ENCODE peak calls at places on chromosomes 2 and 18, in seven cellular contexts. One of them, this sample, is unnamed.

GRCh38 chr2:197982565-197982964 is 178.2 kb downstream of the PLCL1 start:
- DNase-seq in cardiac fibroblast: no peak
- DNase-seq in GM23338: peak; percentile 17
- DNase-seq in NB4: no peak
- DNase-seq in choroid plexus epithelial cell: no peak
- DNase-seq in GM12865: no peak
- DNase-seq in kidney: no peak
- DNase-seq in this sample: no peak

GRCh38 chr2:70960833-70961647 is 17.4 kb upstream of the ANKRD53 start:
- DNase-seq in cardiac fibroblast: no peak
- DNase-seq in GM12865: no peak
- DNase-seq in NB4: no peak
- DNase-seq in kidney: no peak
- DNase-seq in choroid plexus epithelial cell: no peak
- DNase-seq in GM23338: peak; percentile 48
- DNase-seq in this sample: peak; percentile 1

GRCh38 chr18:9734189-9734588 is 26.1 kb downstream of the RAB31 start:
- DNase-seq in cardiac fibroblast: no peak
- DNase-seq in NB4: peak; percentile 35
- DNase-seq in GM23338: no peak
- DNase-seq in GM12865: no peak
- DNase-seq in kidney: no peak
- DNase-seq in choroid plexus epithelial cell: no peak
- DNase-seq in this sample: no peak

GRCh38 chr2:8677646-8678592 is 3.9 kb upstream of the ID2 start:
- DNase-seq in cardiac fibroblast: peak; percentile 41
- DNase-seq in GM23338: peak; percentile 89
- DNase-seq in choroid plexus epithelial cell: peak; percentile 59
- DNase-seq in NB4: peak; percentile 55
- DNase-seq in GM12865: peak; percentile 53
- DNase-seq in kidney: peak; percentile 83
- DNase-seq in this sample: peak; percentile 70

GRCh38 chr2:109335586-109336266 is 206.7 kb downstream of the SH3RF3 start:
- DNase-seq in cardiac fibroblast: peak; percentile 90
- DNase-seq in GM12865: peak; percentile 37
- DNase-seq in choroid plexus epithelial cell: peak; percentile 74
- DNase-seq in GM23338: no peak
- DNase-seq in kidney: no peak
- DNase-seq in NB4: peak; percentile 60
- DNase-seq in this sample: no peak

GRCh38 chr2:64491426-64491825 is 32.7 kb upstream of the AFTPH start:
- DNase-seq in choroid plexus epithelial cell: no peak
- DNase-seq in kidney: no peak
- DNase-seq in cardiac fibroblast: peak; percentile 67
- DNase-seq in GM12865: no peak
- DNase-seq in NB4: no peak
- DNase-seq in GM23338: no peak
- DNase-seq in this sample: no peak

GRCh38 chr2:207640160-207640559 is 15.0 kb upstream of the METTL21A start:
- DNase-seq in NB4: no peak
- DNase-seq in choroid plexus epithelial cell: no peak
- DNase-seq in cardiac fibroblast: no peak
- DNase-seq in GM23338: no peak
- DNase-seq in kidney: no peak
- DNase-seq in GM12865: no peak
- DNase-seq in this sample: no peak

GRCh38 chr2:33094303-33094702 is 147.6 kb downstream of the LTBP1 start:
- DNase-seq in cardiac fibroblast: no peak
- DNase-seq in kidney: no peak
- DNase-seq in GM12865: no peak
- DNase-seq in choroid plexus epithelial cell: no peak
- DNase-seq in GM23338: no peak
- DNase-seq in NB4: no peak
- DNase-seq in this sample: no peak

GRCh38 chr2:86065512-86065911 is 40.2 kb downstream of the POLR1A start:
- DNase-seq in NB4: no peak
- DNase-seq in cardiac fibroblast: no peak
- DNase-seq in GM12865: no peak
- DNase-seq in choroid plexus epithelial cell: no peak
- DNase-seq in GM23338: no peak
- DNase-seq in kidney: no peak
- DNase-seq in this sample: no peak

GRCh38 chr2:71385008-71385407 is 53.4 kb downstream of the ZNF638 start:
- DNase-seq in GM23338: no peak
- DNase-seq in kidney: no peak
- DNase-seq in NB4: no peak
- DNase-seq in GM12865: no peak
- DNase-seq in cardiac fibroblast: peak; percentile 89
- DNase-seq in choroid plexus epithelial cell: peak; percentile 82
- DNase-seq in this sample: no peak

GRCh38 chr2:85983766-85984165 is 95.0 kb upstream of the ST3GAL5 start:
- DNase-seq in NB4: no peak
- DNase-seq in GM12865: no peak
- DNase-seq in cardiac fibroblast: no peak
- DNase-seq in choroid plexus epithelial cell: no peak
- DNase-seq in kidney: no peak
- DNase-seq in GM23338: no peak
- DNase-seq in this sample: no peak

GRCh38 chr2:8219631-8220393 is 462.0 kb upstream of the ID2 start:
- DNase-seq in GM23338: no peak
- DNase-seq in NB4: no peak
- DNase-seq in cardiac fibroblast: no peak
- DNase-seq in choroid plexus epithelial cell: no peak
- DNase-seq in kidney: no peak
- DNase-seq in GM12865: no peak
- DNase-seq in this sample: no peak

GRCh38 chr18:71784777-71785176 is 759.4 kb downstream of the CBLN2 start:
- DNase-seq in GM23338: peak; percentile 0
- DNase-seq in cardiac fibroblast: peak; percentile 35
- DNase-seq in choroid plexus epithelial cell: peak; percentile 57
- DNase-seq in kidney: no peak
- DNase-seq in NB4: peak; percentile 41
- DNase-seq in GM12865: no peak
- DNase-seq in this sample: no peak

GRCh38 chr2:86102157-86102556 is 3.5 kb downstream of the POLR1A start:
- DNase-seq in NB4: no peak
- DNase-seq in GM12865: no peak
- DNase-seq in choroid plexus epithelial cell: no peak
- DNase-seq in kidney: no peak
- DNase-seq in cardiac fibroblast: no peak
- DNase-seq in GM23338: no peak
- DNase-seq in this sample: no peak

GRCh38 chr2:18514838-18515461 is 45.5 kb downstream of the RDH14 start:
- DNase-seq in cardiac fibroblast: no peak
- DNase-seq in NB4: no peak
- DNase-seq in GM23338: no peak
- DNase-seq in kidney: no peak
- DNase-seq in GM12865: no peak
- DNase-seq in choroid plexus epithelial cell: peak; percentile 49
- DNase-seq in this sample: no peak

GRCh38 chr18:5238371-5238758 is 41.3 kb upstream of the AKAIN1 start:
- DNase-seq in choroid plexus epithelial cell: peak; percentile 41
- DNase-seq in kidney: peak; percentile 83
- DNase-seq in GM23338: peak; percentile 38
- DNase-seq in GM12865: peak; percentile 49
- DNase-seq in cardiac fibroblast: no peak
- DNase-seq in NB4: no peak
- DNase-seq in this sample: peak; percentile 84

GRCh38 chr18:21315741-21316187 is 73.7 kb downstream of the GREB1L start:
- DNase-seq in choroid plexus epithelial cell: no peak
- DNase-seq in cardiac fibroblast: no peak
- DNase-seq in GM12865: no peak
- DNase-seq in NB4: no peak
- DNase-seq in GM23338: peak; percentile 78
- DNase-seq in kidney: no peak
- DNase-seq in this sample: no peak

GRCh38 chr2:186641807-186642321 is 52.0 kb upstream of the FAM171B start:
- DNase-seq in GM23338: peak; percentile 69
- DNase-seq in kidney: no peak
- DNase-seq in cardiac fibroblast: peak; percentile 88
- DNase-seq in NB4: peak; percentile 72
- DNase-seq in GM12865: peak; percentile 76
- DNase-seq in choroid plexus epithelial cell: peak; percentile 90
- DNase-seq in this sample: peak; percentile 55

GRCh38 chr2:88841224-88841929 is 149.9 kb downstream of the RPIA start:
- DNase-seq in NB4: no peak
- DNase-seq in choroid plexus epithelial cell: no peak
- DNase-seq in GM23338: no peak
- DNase-seq in GM12865: no peak
- DNase-seq in cardiac fibroblast: no peak
- DNase-seq in kidney: no peak
- DNase-seq in this sample: no peak

GRCh38 chr2:70958759-70959158 is 19.7 kb upstream of the ANKRD53 start:
- DNase-seq in choroid plexus epithelial cell: no peak
- DNase-seq in NB4: no peak
- DNase-seq in GM23338: no peak
- DNase-seq in kidney: no peak
- DNase-seq in GM12865: no peak
- DNase-seq in cardiac fibroblast: no peak
- DNase-seq in this sample: peak; percentile 3

GRCh38 chr2:651961-652373 is 25.2 kb downstream of the TMEM18 start:
- DNase-seq in GM12865: no peak
- DNase-seq in NB4: no peak
- DNase-seq in cardiac fibroblast: no peak
- DNase-seq in choroid plexus epithelial cell: no peak
- DNase-seq in GM23338: no peak
- DNase-seq in kidney: no peak
- DNase-seq in this sample: no peak

GRCh38 chr2:216001612-216002215 is 11.6 kb downstream of the MREG start:
- DNase-seq in kidney: no peak
- DNase-seq in NB4: no peak
- DNase-seq in GM12865: peak; percentile 61
- DNase-seq in cardiac fibroblast: no peak
- DNase-seq in GM23338: no peak
- DNase-seq in choroid plexus epithelial cell: no peak
- DNase-seq in this sample: no peak

GRCh38 chr2:111072220-111072871 is 48.4 kb upstream of the BCL2L11 start:
- DNase-seq in kidney: no peak
- DNase-seq in cardiac fibroblast: peak; percentile 91
- DNase-seq in choroid plexus epithelial cell: peak; percentile 92
- DNase-seq in GM12865: no peak
- DNase-seq in GM23338: no peak
- DNase-seq in NB4: no peak
- DNase-seq in this sample: no peak

GRCh38 chr2:120316071-120316470 is 29.9 kb upstream of the INHBB start:
- DNase-seq in NB4: no peak
- DNase-seq in GM12865: no peak
- DNase-seq in GM23338: no peak
- DNase-seq in choroid plexus epithelial cell: no peak
- DNase-seq in kidney: no peak
- DNase-seq in cardiac fibroblast: no peak
- DNase-seq in this sample: no peak

GRCh38 chr2:78814331-78814986 is 211.0 kb upstream of the REG3G start:
- DNase-seq in choroid plexus epithelial cell: no peak
- DNase-seq in GM23338: no peak
- DNase-seq in NB4: no peak
- DNase-seq in GM12865: no peak
- DNase-seq in cardiac fibroblast: no peak
- DNase-seq in kidney: peak; percentile 39
- DNase-seq in this sample: no peak
- H3K4me3 ChIP-seq in choroid plexus epithelial cell: no peak overlapping the region
- H3K4me3 ChIP-seq in GM23338: no peak overlapping the region
- H3K4me3 ChIP-seq in NB4: no peak overlapping the region
- H3K4me3 ChIP-seq in GM12865: no peak overlapping the region
- H3K4me3 ChIP-seq in cardiac fibroblast: no peak overlapping the region
- H3K4me3 ChIP-seq in kidney: no peak overlapping the region
- H3K4me3 ChIP-seq in this sample: no peak overlapping the region

GRCh38 chr2:118146315-118147283 is 58.3 kb downstream of the INSIG2 start:
- DNase-seq in GM12865: no peak
- DNase-seq in NB4: no peak
- DNase-seq in GM23338: no peak
- DNase-seq in cardiac fibroblast: no peak
- DNase-seq in kidney: no peak
- DNase-seq in choroid plexus epithelial cell: no peak
- DNase-seq in this sample: no peak

GRCh38 chr2:118145207-118145606 is 56.9 kb downstream of the INSIG2 start:
- DNase-seq in choroid plexus epithelial cell: no peak
- DNase-seq in kidney: no peak
- DNase-seq in GM12865: no peak
- DNase-seq in NB4: no peak
- DNase-seq in GM23338: no peak
- DNase-seq in cardiac fibroblast: no peak
- DNase-seq in this sample: no peak

GRCh38 chr2:118148809-118149208 is 60.5 kb downstream of the INSIG2 start:
- DNase-seq in kidney: no peak
- DNase-seq in cardiac fibroblast: no peak
- DNase-seq in choroid plexus epithelial cell: peak; percentile 4
- DNase-seq in GM23338: no peak
- DNase-seq in NB4: no peak
- DNase-seq in GM12865: no peak
- DNase-seq in this sample: no peak

GRCh38 chr2:118148133-118148532 is 59.9 kb downstream of the INSIG2 start:
- DNase-seq in GM12865: no peak
- DNase-seq in NB4: no peak
- DNase-seq in choroid plexus epithelial cell: no peak
- DNase-seq in kidney: no peak
- DNase-seq in cardiac fibroblast: no peak
- DNase-seq in GM23338: no peak
- DNase-seq in this sample: no peak

DNA sequence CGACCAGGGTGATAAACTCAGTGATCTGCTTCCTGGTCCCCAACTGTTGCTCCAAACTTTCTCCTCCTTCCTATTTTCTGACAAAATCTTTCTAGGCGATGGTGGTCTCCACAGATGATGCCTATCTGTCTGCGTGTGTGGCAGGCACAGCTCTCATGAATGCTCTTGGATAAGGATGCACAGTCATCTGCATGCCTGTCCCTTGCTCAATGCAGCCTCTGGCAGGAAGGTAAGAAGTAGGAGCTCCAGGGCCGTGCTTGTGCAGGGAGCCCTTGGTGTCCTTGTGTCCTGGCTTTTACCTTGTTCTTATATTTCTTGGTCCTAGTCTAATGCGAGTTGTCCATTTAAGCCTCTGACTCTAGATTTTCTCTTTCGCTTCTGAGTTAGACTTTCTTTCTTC is 57.5 kb downstream of the INSIG2 start:
- DNase-seq in choroid plexus epithelial cell: no peak
- DNase-seq in GM23338: no peak
- DNase-seq in kidney: no peak
- DNase-seq in GM12865: no peak
- DNase-seq in NB4: no peak
- DNase-seq in cardiac fibroblast: no peak
- DNase-seq in this sample: no peak
- H3K4me3 ChIP-seq in choroid plexus epithelial cell: no peak overlapping the region
- H3K4me3 ChIP-seq in GM23338: no peak overlapping the region
- H3K4me3 ChIP-seq in kidney: no peak overlapping the region
- H3K4me3 ChIP-seq in GM12865: no peak overlapping the region
- H3K4me3 ChIP-seq in NB4: no peak overlapping the region
- H3K4me3 ChIP-seq in cardiac fibroblast: no peak overlapping the region
- H3K4me3 ChIP-seq in this sample: no peak overlapping the region

GRCh38 chr2:236177967-236178909 is 10.1 kb upstream of the GBX2 start:
- DNase-seq in GM12865: no peak
- DNase-seq in choroid plexus epithelial cell: peak; percentile 55
- DNase-seq in NB4: peak; percentile 87
- DNase-seq in GM23338: peak; percentile 85
- DNase-seq in kidney: peak; percentile 79
- DNase-seq in cardiac fibroblast: peak; percentile 59
- DNase-seq in this sample: peak; percentile 58
- H3K4me3 ChIP-seq in GM12865: no peak overlapping the region
- H3K4me3 ChIP-seq in choroid plexus epithelial cell: peak overlapping the region; percentile 56
- H3K4me3 ChIP-seq in NB4: peak overlapping the region; percentile 29
- H3K4me3 ChIP-seq in GM23338: peak overlapping the region; percentile 56
- H3K4me3 ChIP-seq in kidney: peak overlapping the region; percentile 42
- H3K4me3 ChIP-seq in cardiac fibroblast: peak overlapping the region; percentile 46
- H3K4me3 ChIP-seq in this sample: no peak overlapping the region

GRCh38 chr2:72917875-72918660 is 749 bp downstream of the EMX1 start:
- DNase-seq in GM12865: no peak
- DNase-seq in cardiac fibroblast: no peak
- DNase-seq in kidney: no peak
- DNase-seq in NB4: peak; percentile 23
- DNase-seq in GM23338: peak; percentile 65
- DNase-seq in choroid plexus epithelial cell: no peak
- DNase-seq in this sample: no peak
- H3K4me3 ChIP-seq in GM12865: peak overlapping the region; percentile 28
- H3K4me3 ChIP-seq in cardiac fibroblast: no peak overlapping the region
- H3K4me3 ChIP-seq in kidney: peak overlapping the region; percentile 71
- H3K4me3 ChIP-seq in NB4: no peak overlapping the region
- H3K4me3 ChIP-seq in GM23338: peak overlapping the region; percentile 56
- H3K4me3 ChIP-seq in choroid plexus epithelial cell: no peak overlapping the region
- H3K4me3 ChIP-seq in this sample: peak overlapping the region; percentile 27